ENCODE peak calls at places on chromosomes 11 and 22, in ten cellular contexts. Y is amniotic epithelial cell; K is upper lobe of right lung; S is naive thymus-derived CD4-positive, alpha-beta T cell; F is endothelial cell; L is cardiac muscle cell; Z is ELF-1; J is hypothalamus; G is activated CD4-positive, alpha-beta T cell treated with anti-CD3 and anti-CD28 coated beads for 24 hours; B is activated T-cell treated with anti-CD3 and anti-CD28 coated beads, Interleukin-2, amount 50 U/mL, for 1 hour. Q is an unnamed sample.

GRCh38 chr11:1744137-1744878 is 6.1 kb downstream of the IFITM10 start:
- DNase-seq in Y (no peak), K (peak), S (no peak), F (no peak), L (no peak), Z (no peak), J (no peak), G (no peak), B (no peak), Q (no peak)

GRCh38 chr11:70503201-70503877 is 105.0 kb downstream of the CTTN start:
- DNase-seq in Y (no peak), K (peak), S (no peak), F (no peak), L (no peak), Z (peak), J (no peak), G (no peak), B (no peak), Q (no peak)

GRCh38 chr11:3083321-3083720 is 26.1 kb upstream of the CARS1 start:
- DNase-seq in Y (no peak), K (no peak), S (no peak), F (no peak), L (no peak), Z (no peak), J (no peak), G (no peak), B (no peak), Q (no peak)

GRCh38 chr22:37566329-37566837 is 6.1 kb downstream of the CDC42EP1 start:
- DNase-seq in Y (no peak), K (peak), S (peak), F (no peak), L (no peak), Z (no peak), J (no peak), G (no peak), B (peak), Q (peak)

GRCh38 chr11:108246885-108247284 is 24.0 kb downstream of the ATM start:
- DNase-seq in Y (no peak), K (no peak), S (no peak), F (no peak), L (no peak), Z (no peak), J (no peak), G (no peak), B (no peak), Q (no peak)

GRCh38 chr11:134528453-134528852 is 116.4 kb upstream of the B3GAT1 start:
- DNase-seq in Y (no peak), K (peak), S (no peak), F (no peak), L (no peak), Z (no peak), J (no peak), G (no peak), B (no peak), Q (no peak)

GRCh38 chr11:113873241-113873626 is 2.1 kb downstream of the USP28 start:
- DNase-seq in Y (no peak), K (no peak), S (no peak), F (no peak), L (peak), Z (peak), J (no peak), G (no peak), B (no peak), Q (peak)

GRCh38 chr11:101960231-101960630 is 43.9 kb upstream of the ANGPTL5 start:
- DNase-seq in Y (peak), K (no peak), S (no peak), F (no peak), L (no peak), Z (no peak), J (no peak), G (no peak), B (no peak), Q (no peak)

GRCh38 chr11:128519353-128519752 is 68.0 kb downstream of the ETS1 start:
- DNase-seq in Y (no peak), K (no peak), S (no peak), F (no peak), L (no peak), Z (no peak), J (no peak), G (no peak), B (no peak), Q (no peak)

GRCh38 chr22:20080776-20081654 is 974 bp downstream of the DGCR8 start:
- DNase-seq in Y (peak), K (no peak), S (no peak), F (peak), L (peak), Z (peak), J (no peak), G (no peak), B (peak), Q (peak)

GRCh38 chr22:26643368-26644100 is 13.9 kb upstream of the MIAT start:
- DNase-seq in Y (no peak), K (no peak), S (no peak), F (no peak), L (no peak), Z (peak), J (no peak), G (no peak), B (no peak), Q (no peak)

GRCh38 chr11:17718510-17718962 is 835 bp upstream of the MYOD1 start:
- DNase-seq in Y (no peak), K (no peak), S (no peak), F (no peak), L (no peak), Z (no peak), J (no peak), G (no peak), B (no peak), Q (no peak)

GRCh38 chr11:81237139-81237538 is 1496.5 kb downstream of the FAM181B start:
- DNase-seq in Y (peak), K (no peak), S (no peak), F (peak), L (peak), Z (no peak), J (no peak), G (no peak), B (no peak), Q (peak)

GRCh38 chr11:92227233-92227593 is 2.6 kb downstream of the FAT3 start:
- DNase-seq in Y (no peak), K (no peak), S (no peak), F (peak), L (no peak), Z (peak), J (peak), G (no peak), B (no peak), Q (no peak)

GRCh38 chr11:78698612-78699011 is 123.9 kb upstream of the NARS2 start:
- DNase-seq in Y (peak), K (no peak), S (no peak), F (no peak), L (no peak), Z (no peak), J (no peak), G (no peak), B (no peak), Q (peak)

GRCh38 chr11:61347916-61348461 is 13.7 kb downstream of the CYB561A3 start:
- DNase-seq in Y (peak), K (peak), S (no peak), F (no peak), L (no peak), Z (no peak), J (no peak), G (no peak), B (no peak), Q (peak)

GRCh38 chr11:31643831-31644230 is 134.3 kb downstream of the ELP4 start:
- DNase-seq in Y (peak), K (no peak), S (no peak), F (no peak), L (no peak), Z (no peak), J (no peak), G (no peak), B (no peak), Q (peak)

GRCh38 chr22:49195636-49196035 is 632.0 kb downstream of the BRD1 start:
- DNase-seq in Y (no peak), K (peak), S (no peak), F (no peak), L (no peak), Z (no peak), J (no peak), G (no peak), B (no peak), Q (no peak)

GRCh38 chr22:19848298-19849224 is 6.1 kb downstream of the GNB1L start:
- DNase-seq in Y (peak), K (peak), S (no peak), F (no peak), L (no peak), Z (no peak), J (no peak), G (no peak), B (no peak), Q (peak)

GRCh38 chr22:28025333-28025732 is 106.3 kb upstream of the PITPNB start:
- DNase-seq in Y (no peak), K (peak), S (no peak), F (no peak), L (no peak), Z (no peak), J (no peak), G (no peak), B (no peak), Q (no peak)

GRCh38 chr11:96001037-96001436 is 77.1 kb upstream of the MTMR2 start:
- DNase-seq in Y (peak), K (no peak), S (no peak), F (no peak), L (no peak), Z (no peak), J (peak), G (no peak), B (no peak), Q (peak)

GRCh38 chr11:112967082-112967481 is 5.9 kb downstream of the NCAM1 start:
- DNase-seq in Y (peak), K (no peak), S (no peak), F (no peak), L (no peak), Z (no peak), J (no peak), G (no peak), B (no peak), Q (no peak)

GRCh38 chr11:16280256-16280682 is 76.1 kb downstream of the SOX6 start:
- DNase-seq in Y (no peak), K (no peak), S (no peak), F (no peak), L (no peak), Z (no peak), J (no peak), G (no peak), B (no peak), Q (peak)

GRCh38 chr11:56848105-56848809 is 99.8 kb upstream of the OR9G4 start:
- DNase-seq in Y (no peak), K (no peak), S (no peak), F (no peak), L (no peak), Z (no peak), J (no peak), G (no peak), B (no peak), Q (no peak)

GRCh38 chr11:95593101-95593500 is 196.5 kb downstream of the FAM76B start:
- DNase-seq in Y (no peak), K (no peak), S (no peak), F (no peak), L (no peak), Z (no peak), J (no peak), G (no peak), B (no peak), Q (no peak)

GRCh38 chr22:36344106-36344827 is 43.5 kb downstream of the MYH9 start:
- DNase-seq in Y (no peak), K (no peak), S (no peak), F (no peak), L (no peak), Z (no peak), J (peak), G (peak), B (no peak), Q (peak)

GRCh38 chr11:69861901-69862300 is 42.7 kb upstream of the FGF3 start:
- DNase-seq in Y (no peak), K (no peak), S (no peak), F (no peak), L (no peak), Z (no peak), J (no peak), G (no peak), B (no peak), Q (no peak)

GRCh38 chr11:2103666-2104523 is 35.3 kb downstream of the IGF2 start:
- DNase-seq in Y (no peak), K (no peak), S (no peak), F (no peak), L (no peak), Z (no peak), J (no peak), G (no peak), B (no peak), Q (no peak)

GRCh38 chr11:3911908-3912505 is 56.5 kb downstream of the STIM1 start:
- DNase-seq in Y (no peak), K (no peak), S (no peak), F (no peak), L (no peak), Z (no peak), J (no peak), G (no peak), B (no peak), Q (no peak)

GRCh38 chr11:130520231-130520630 is 71.8 kb downstream of the ADAMTS15 start:
- DNase-seq in Y (no peak), K (no peak), S (no peak), F (no peak), L (no peak), Z (no peak), J (no peak), G (no peak), B (no peak), Q (no peak)

GRCh38 chr11:73141031-73141308 is 1.1 kb downstream of the FCHSD2 start:
- DNase-seq in Y (no peak), K (no peak), S (no peak), F (no peak), L (peak), Z (no peak), J (peak), G (no peak), B (peak), Q (no peak)

GRCh38 chr11:93528252-93528651 is 14.9 kb downstream of the SMCO4 start:
- DNase-seq in Y (no peak), K (no peak), S (no peak), F (no peak), L (no peak), Z (no peak), J (no peak), G (no peak), B (no peak), Q (peak)

GRCh38 chr22:30908051-30908461 is 60.5 kb downstream of the MORC2 start:
- DNase-seq in Y (no peak), K (peak), S (no peak), F (no peak), L (no peak), Z (no peak), J (no peak), G (no peak), B (no peak), Q (no peak)

GRCh38 chr11:125494987-125495725 is 909 bp downstream of the FEZ1 start:
- DNase-seq in Y (peak), K (peak), S (no peak), F (peak), L (peak), Z (peak), J (peak), G (no peak), B (peak), Q (no peak)

GRCh38 chr11:115741376-115741775 is 237.2 kb upstream of the CADM1 start:
- DNase-seq in Y (no peak), K (no peak), S (no peak), F (no peak), L (no peak), Z (peak), J (no peak), G (no peak), B (no peak), Q (no peak)

GRCh38 chr11:76574406-76574805 is 96.1 kb downstream of the LRRC32 start:
- DNase-seq in Y (peak), K (no peak), S (no peak), F (no peak), L (no peak), Z (peak), J (no peak), G (no peak), B (no peak), Q (no peak)

GRCh38 chr11:33376331-33377099 is 119.3 kb downstream of the HIPK3 start:
- DNase-seq in Y (no peak), K (no peak), S (no peak), F (peak), L (peak), Z (peak), J (no peak), G (no peak), B (no peak), Q (peak)

GRCh38 chr11:16605440-16605970 is 132.9 kb upstream of the C11orf58 start:
- DNase-seq in Y (peak), K (peak), S (no peak), F (peak), L (peak), Z (peak), J (no peak), G (no peak), B (no peak), Q (no peak)

Q was measured in myocyte.